ENCODE peak calls at places on chromosomes 4 and X, in eight cellular contexts. One of them, this sample, is unnamed.

GRCh38 chr4:121155893-121156292 is 8.2 kb downstream of the TNIP3 start:
- DNase-seq in left lung: no peak
- DNase-seq in OCI-LY7: no peak
- DNase-seq in stomach: no peak
- DNase-seq in psoas muscle: no peak
- DNase-seq in AG04450: peak
- DNase-seq in Panc1: peak
- DNase-seq in endodermal cell: no peak
- DNase-seq in this sample: peak

GRCh38 chrX:46588263-46588662 is 14.7 kb downstream of the CHST7 start:
- DNase-seq in psoas muscle: peak
- DNase-seq in endodermal cell: peak
- DNase-seq in OCI-LY7: peak
- DNase-seq in Panc1: no peak
- DNase-seq in left lung: no peak
- DNase-seq in stomach: no peak
- DNase-seq in AG04450: no peak
- DNase-seq in this sample: no peak

GRCh38 chrX:15674514-15674898 is 9.9 kb upstream of the CLTRN start:
- DNase-seq in Panc1: no peak
- DNase-seq in left lung: peak
- DNase-seq in psoas muscle: peak
- DNase-seq in stomach: peak
- DNase-seq in endodermal cell: no peak
- DNase-seq in AG04450: peak
- DNase-seq in OCI-LY7: peak
- DNase-seq in this sample: peak

GRCh38 chrX:15570145-15570544 is 30.6 kb downstream of the ACE2 start:
- DNase-seq in Panc1: no peak
- DNase-seq in psoas muscle: no peak
- DNase-seq in OCI-LY7: no peak
- DNase-seq in AG04450: no peak
- DNase-seq in stomach: no peak
- DNase-seq in endodermal cell: no peak
- DNase-seq in left lung: no peak
- DNase-seq in this sample: no peak

GRCh38 chr4:114383055-114383454 is 215.6 kb upstream of the UGT8 start:
- DNase-seq in left lung: no peak
- DNase-seq in stomach: no peak
- DNase-seq in AG04450: no peak
- DNase-seq in endodermal cell: no peak
- DNase-seq in Panc1: no peak
- DNase-seq in psoas muscle: no peak
- DNase-seq in OCI-LY7: no peak
- DNase-seq in this sample: no peak

GRCh38 chrX:20056704-20057103 is 60.0 kb downstream of the MAP7D2 start:
- DNase-seq in Panc1: no peak
- DNase-seq in psoas muscle: no peak
- DNase-seq in OCI-LY7: no peak
- DNase-seq in left lung: no peak
- DNase-seq in stomach: no peak
- DNase-seq in AG04450: no peak
- DNase-seq in endodermal cell: no peak
- DNase-seq in this sample: no peak

GRCh38 chr4:132003593-132003992 is 1145.5 kb upstream of the PCDH10 start:
- DNase-seq in endodermal cell: no peak
- DNase-seq in left lung: no peak
- DNase-seq in AG04450: no peak
- DNase-seq in Panc1: no peak
- DNase-seq in psoas muscle: no peak
- DNase-seq in OCI-LY7: no peak
- DNase-seq in stomach: no peak
- DNase-seq in this sample: no peak

GRCh38 chrX:139933904-139934303 is 1.1 kb upstream of the ATP11C start:
- DNase-seq in endodermal cell: no peak
- DNase-seq in psoas muscle: no peak
- DNase-seq in AG04450: no peak
- DNase-seq in stomach: peak
- DNase-seq in Panc1: no peak
- DNase-seq in OCI-LY7: no peak
- DNase-seq in left lung: no peak
- DNase-seq in this sample: no peak

GRCh38 chr4:16684083-16684482 is 214.4 kb downstream of the LDB2 start:
- DNase-seq in psoas muscle: no peak
- DNase-seq in endodermal cell: no peak
- DNase-seq in stomach: no peak
- DNase-seq in left lung: no peak
- DNase-seq in Panc1: no peak
- DNase-seq in OCI-LY7: no peak
- DNase-seq in AG04450: no peak
- DNase-seq in this sample: no peak

GRCh38 chrX:132592880-132593279 is 104.0 kb upstream of the MBNL3 start:
- DNase-seq in left lung: no peak
- DNase-seq in stomach: no peak
- DNase-seq in endodermal cell: peak
- DNase-seq in Panc1: no peak
- DNase-seq in psoas muscle: no peak
- DNase-seq in OCI-LY7: peak
- DNase-seq in AG04450: no peak
- DNase-seq in this sample: no peak

GRCh38 chr4:159464302-159464701 is 361.4 kb downstream of the RAPGEF2 start:
- DNase-seq in AG04450: no peak
- DNase-seq in left lung: no peak
- DNase-seq in psoas muscle: no peak
- DNase-seq in OCI-LY7: no peak
- DNase-seq in endodermal cell: no peak
- DNase-seq in stomach: no peak
- DNase-seq in Panc1: no peak
- DNase-seq in this sample: no peak

GRCh38 chr4:143344011-143344410 is 7.3 kb downstream of the GAB1 start:
- DNase-seq in psoas muscle: no peak
- DNase-seq in OCI-LY7: no peak
- DNase-seq in AG04450: no peak
- DNase-seq in stomach: no peak
- DNase-seq in endodermal cell: peak
- DNase-seq in Panc1: no peak
- DNase-seq in left lung: no peak
- DNase-seq in this sample: no peak

GRCh38 chr4:182593413-182593812 is 323.8 kb downstream of the DCTD start:
- DNase-seq in AG04450: no peak
- DNase-seq in stomach: no peak
- DNase-seq in OCI-LY7: no peak
- DNase-seq in psoas muscle: no peak
- DNase-seq in Panc1: no peak
- DNase-seq in endodermal cell: no peak
- DNase-seq in left lung: no peak
- DNase-seq in this sample: no peak

GRCh38 chr4:18689308-18689915 is 667.9 kb upstream of the LCORL start:
- DNase-seq in stomach: peak
- DNase-seq in psoas muscle: no peak
- DNase-seq in left lung: no peak
- DNase-seq in Panc1: peak
- DNase-seq in OCI-LY7: peak
- DNase-seq in AG04450: peak
- DNase-seq in endodermal cell: peak
- DNase-seq in this sample: no peak

GRCh38 chr4:88697588-88698329 is at the start of gene NAP1L5:
- DNase-seq in OCI-LY7: peak
- DNase-seq in left lung: peak
- DNase-seq in endodermal cell: peak
- DNase-seq in stomach: peak
- DNase-seq in psoas muscle: peak
- DNase-seq in Panc1: peak
- DNase-seq in AG04450: no peak
- DNase-seq in this sample: peak

GRCh38 chr4:36187723-36188333 is 56.5 kb downstream of the ARAP2 start:
- DNase-seq in Panc1: peak
- DNase-seq in psoas muscle: no peak
- DNase-seq in stomach: no peak
- DNase-seq in left lung: no peak
- DNase-seq in OCI-LY7: peak
- DNase-seq in endodermal cell: peak
- DNase-seq in AG04450: no peak
- DNase-seq in this sample: no peak

GRCh38 chr4:83150563-83151330 is 36.2 kb upstream of the PLAC8 start:
- DNase-seq in left lung: no peak
- DNase-seq in Panc1: no peak
- DNase-seq in AG04450: no peak
- DNase-seq in stomach: peak
- DNase-seq in OCI-LY7: no peak
- DNase-seq in psoas muscle: no peak
- DNase-seq in endodermal cell: no peak
- DNase-seq in this sample: peak

GRCh38 chr4:151266542-151266941 is 10.4 kb upstream of the PRSS48 start:
- DNase-seq in Panc1: no peak
- DNase-seq in psoas muscle: no peak
- DNase-seq in AG04450: no peak
- DNase-seq in stomach: no peak
- DNase-seq in left lung: no peak
- DNase-seq in OCI-LY7: no peak
- DNase-seq in endodermal cell: no peak
- DNase-seq in this sample: no peak

GRCh38 chrX:100409316-100410082 is 574 bp downstream of the PCDH19 start:
- DNase-seq in psoas muscle: no peak
- DNase-seq in OCI-LY7: no peak
- DNase-seq in endodermal cell: peak
- DNase-seq in Panc1: no peak
- DNase-seq in AG04450: no peak
- DNase-seq in stomach: no peak
- DNase-seq in left lung: no peak
- DNase-seq in this sample: no peak

GRCh38 chr4:11467931-11468330 is 39.2 kb upstream of the HS3ST1 start:
- DNase-seq in AG04450: no peak
- DNase-seq in psoas muscle: no peak
- DNase-seq in Panc1: no peak
- DNase-seq in OCI-LY7: no peak
- DNase-seq in endodermal cell: no peak
- DNase-seq in stomach: no peak
- DNase-seq in left lung: no peak
- DNase-seq in this sample: no peak

GRCh38 chr4:3827616-3828492 is 61.7 kb downstream of the ADRA2C start:
- DNase-seq in psoas muscle: peak
- DNase-seq in stomach: peak
- DNase-seq in left lung: peak
- DNase-seq in Panc1: no peak
- DNase-seq in OCI-LY7: no peak
- DNase-seq in endodermal cell: peak
- DNase-seq in AG04450: no peak
- DNase-seq in this sample: peak

GRCh38 chr4:46505131-46505530 is 115.2 kb upstream of the GABRA2 start:
- DNase-seq in stomach: no peak
- DNase-seq in endodermal cell: no peak
- DNase-seq in AG04450: no peak
- DNase-seq in OCI-LY7: no peak
- DNase-seq in left lung: no peak
- DNase-seq in psoas muscle: no peak
- DNase-seq in Panc1: no peak
- DNase-seq in this sample: no peak

GRCh38 chrX:85906399-85906798 is 141.0 kb downstream of the CHM start:
- DNase-seq in stomach: no peak
- DNase-seq in OCI-LY7: no peak
- DNase-seq in left lung: no peak
- DNase-seq in Panc1: no peak
- DNase-seq in psoas muscle: no peak
- DNase-seq in AG04450: no peak
- DNase-seq in endodermal cell: no peak
- DNase-seq in this sample: no peak

GRCh38 chrX:129759576-129760061 is 20.1 kb upstream of the SASH3 start:
- DNase-seq in psoas muscle: peak
- DNase-seq in AG04450: peak
- DNase-seq in endodermal cell: peak
- DNase-seq in left lung: peak
- DNase-seq in OCI-LY7: no peak
- DNase-seq in Panc1: no peak
- DNase-seq in stomach: peak
- DNase-seq in this sample: peak
- H3K27ac ChIP-seq in psoas muscle: no peak
- H3K27ac ChIP-seq in AG04450: no peak
- H3K27ac ChIP-seq in endodermal cell: no peak
- H3K27ac ChIP-seq in left lung: peak
- H3K27ac ChIP-seq in OCI-LY7: peak
- H3K27ac ChIP-seq in Panc1: no peak
- H3K27ac ChIP-seq in stomach: peak
- H3K27ac ChIP-seq in this sample: no peak

GRCh38 chrX:55342533-55343501 is 78.1 kb upstream of the PAGE3 start:
- DNase-seq in AG04450: no peak
- DNase-seq in stomach: peak
- DNase-seq in endodermal cell: peak
- DNase-seq in Panc1: peak
- DNase-seq in left lung: no peak
- DNase-seq in psoas muscle: no peak
- DNase-seq in OCI-LY7: peak
- DNase-seq in this sample: no peak
- TF ChIP-seq CTCF in AG04450: no peak
- TF ChIP-seq CTCF in stomach: peak
- TF ChIP-seq CTCF in endodermal cell: peak
- TF ChIP-seq CTCF in Panc1: peak
- TF ChIP-seq CTCF in left lung: peak
- TF ChIP-seq CTCF in psoas muscle: peak
- TF ChIP-seq CTCF in OCI-LY7: peak
- TF ChIP-seq CTCF in this sample: peak

GRCh38 chr4:48237996-48238645 is 31.5 kb downstream of the TEC start:
- DNase-seq in left lung: no peak
- DNase-seq in OCI-LY7: no peak
- DNase-seq in endodermal cell: no peak
- DNase-seq in psoas muscle: no peak
- DNase-seq in Panc1: no peak
- DNase-seq in AG04450: no peak
- DNase-seq in stomach: no peak
- DNase-seq in this sample: no peak
- H3K27ac ChIP-seq in left lung: no peak
- H3K27ac ChIP-seq in OCI-LY7: no peak
- H3K27ac ChIP-seq in endodermal cell: no peak
- H3K27ac ChIP-seq in psoas muscle: no peak
- H3K27ac ChIP-seq in Panc1: no peak
- H3K27ac ChIP-seq in AG04450: no peak
- H3K27ac ChIP-seq in stomach: no peak
- H3K27ac ChIP-seq in this sample: no peak

GRCh38 chr4:5712931-5713330 is 1.9 kb downstream of the EVC start:
- DNase-seq in OCI-LY7: no peak
- DNase-seq in stomach: no peak
- DNase-seq in Panc1: no peak
- DNase-seq in left lung: no peak
- DNase-seq in AG04450: no peak
- DNase-seq in psoas muscle: no peak
- DNase-seq in endodermal cell: no peak
- DNase-seq in this sample: no peak
- TF ChIP-seq CTCF in OCI-LY7: no peak
- TF ChIP-seq CTCF in stomach: no peak
- TF ChIP-seq CTCF in Panc1: no peak
- TF ChIP-seq CTCF in left lung: no peak
- TF ChIP-seq CTCF in AG04450: no peak
- TF ChIP-seq CTCF in psoas muscle: no peak
- TF ChIP-seq CTCF in endodermal cell: no peak
- TF ChIP-seq CTCF in this sample: no peak

This sample was measured in PC-9.